ENCODE peak calls at places on chromosomes 2 and 18, in ten cellular contexts. One of them, this sample, is unnamed.

GRCh38 chr2:214706986-214707385 is 102.5 kb downstream of the BARD1 start:
- DNase-seq in mucosa of descending colon: no peak
- DNase-seq in amniotic stem cell: no peak
- DNase-seq in anterior cingulate cortex: no peak
- DNase-seq in osteocyte: no peak
- DNase-seq in fibroblast of mammary gland: peak; percentile 4
- DNase-seq in Kasumi-1: no peak
- DNase-seq in HuH-7: peak; percentile 33
- DNase-seq in astrocyte of the cerebellum: no peak
- DNase-seq in glutamatergic neuron: no peak
- DNase-seq in this sample: no peak

GRCh38 chr2:12487253-12488004 is 229.3 kb upstream of the TRIB2 start:
- DNase-seq in anterior cingulate cortex: no peak
- DNase-seq in fibroblast of mammary gland: no peak
- DNase-seq in astrocyte of the cerebellum: no peak
- DNase-seq in HuH-7: no peak
- DNase-seq in osteocyte: no peak
- DNase-seq in amniotic stem cell: no peak
- DNase-seq in Kasumi-1: peak; percentile 30
- DNase-seq in mucosa of descending colon: no peak
- DNase-seq in glutamatergic neuron: no peak
- DNase-seq in this sample: no peak

GRCh38 chr2:22812065-22812680 is 572.8 kb upstream of the KLHL29 start:
- DNase-seq in fibroblast of mammary gland: no peak
- DNase-seq in HuH-7: no peak
- DNase-seq in astrocyte of the cerebellum: no peak
- DNase-seq in Kasumi-1: no peak
- DNase-seq in mucosa of descending colon: no peak
- DNase-seq in osteocyte: no peak
- DNase-seq in anterior cingulate cortex: no peak
- DNase-seq in amniotic stem cell: no peak
- DNase-seq in glutamatergic neuron: no peak
- DNase-seq in this sample: no peak

GRCh38 chr2:150142561-150142960 is 344.9 kb downstream of the RND3 start:
- DNase-seq in Kasumi-1: no peak
- DNase-seq in astrocyte of the cerebellum: no peak
- DNase-seq in anterior cingulate cortex: no peak
- DNase-seq in osteocyte: no peak
- DNase-seq in HuH-7: no peak
- DNase-seq in mucosa of descending colon: no peak
- DNase-seq in fibroblast of mammary gland: peak; percentile 81
- DNase-seq in glutamatergic neuron: no peak
- DNase-seq in amniotic stem cell: peak; percentile 58
- DNase-seq in this sample: no peak

GRCh38 chr18:23307567-23308295 is 145.4 kb upstream of the RIOK3 start:
- DNase-seq in Kasumi-1: peak; percentile 45
- DNase-seq in glutamatergic neuron: no peak
- DNase-seq in anterior cingulate cortex: no peak
- DNase-seq in HuH-7: no peak
- DNase-seq in astrocyte of the cerebellum: no peak
- DNase-seq in osteocyte: no peak
- DNase-seq in mucosa of descending colon: no peak
- DNase-seq in amniotic stem cell: no peak
- DNase-seq in fibroblast of mammary gland: peak; percentile 73
- DNase-seq in this sample: no peak

GRCh38 chr2:43412121-43412753 is 183.6 kb downstream of the THADA start:
- DNase-seq in HuH-7: no peak
- DNase-seq in mucosa of descending colon: no peak
- DNase-seq in osteocyte: no peak
- DNase-seq in glutamatergic neuron: no peak
- DNase-seq in anterior cingulate cortex: no peak
- DNase-seq in Kasumi-1: no peak
- DNase-seq in amniotic stem cell: no peak
- DNase-seq in fibroblast of mammary gland: peak; percentile 44
- DNase-seq in astrocyte of the cerebellum: no peak
- DNase-seq in this sample: no peak

GRCh38 chr2:57937456-57937855 is 109.2 kb upstream of the VRK2 start:
- DNase-seq in glutamatergic neuron: no peak
- DNase-seq in fibroblast of mammary gland: no peak
- DNase-seq in anterior cingulate cortex: no peak
- DNase-seq in osteocyte: no peak
- DNase-seq in Kasumi-1: no peak
- DNase-seq in amniotic stem cell: no peak
- DNase-seq in astrocyte of the cerebellum: no peak
- DNase-seq in mucosa of descending colon: no peak
- DNase-seq in HuH-7: no peak
- DNase-seq in this sample: no peak

GRCh38 chr2:195929531-195929930 is 139.1 kb downstream of the DNAH7 start:
- DNase-seq in osteocyte: no peak
- DNase-seq in HuH-7: no peak
- DNase-seq in amniotic stem cell: no peak
- DNase-seq in astrocyte of the cerebellum: no peak
- DNase-seq in Kasumi-1: no peak
- DNase-seq in glutamatergic neuron: no peak
- DNase-seq in mucosa of descending colon: no peak
- DNase-seq in anterior cingulate cortex: no peak
- DNase-seq in fibroblast of mammary gland: no peak
- DNase-seq in this sample: no peak

GRCh38 chr18:35467624-35468016 is 30.1 kb downstream of the INO80C start:
- DNase-seq in glutamatergic neuron: no peak
- DNase-seq in HuH-7: no peak
- DNase-seq in mucosa of descending colon: no peak
- DNase-seq in anterior cingulate cortex: no peak
- DNase-seq in astrocyte of the cerebellum: no peak
- DNase-seq in fibroblast of mammary gland: no peak
- DNase-seq in Kasumi-1: peak; percentile 50
- DNase-seq in osteocyte: peak; percentile 70
- DNase-seq in amniotic stem cell: no peak
- DNase-seq in this sample: no peak

GRCh38 chr2:201891676-201892075 is 85.3 kb downstream of the CDK15 start:
- DNase-seq in amniotic stem cell: no peak
- DNase-seq in fibroblast of mammary gland: no peak
- DNase-seq in Kasumi-1: no peak
- DNase-seq in glutamatergic neuron: no peak
- DNase-seq in mucosa of descending colon: no peak
- DNase-seq in osteocyte: no peak
- DNase-seq in HuH-7: no peak
- DNase-seq in anterior cingulate cortex: no peak
- DNase-seq in astrocyte of the cerebellum: no peak
- DNase-seq in this sample: no peak

GRCh38 chr2:118854507-118855300 is 7.3 kb upstream of the EN1 start:
- DNase-seq in HuH-7: peak; percentile 17
- DNase-seq in glutamatergic neuron: no peak
- DNase-seq in anterior cingulate cortex: no peak
- DNase-seq in mucosa of descending colon: no peak
- DNase-seq in amniotic stem cell: no peak
- DNase-seq in Kasumi-1: no peak
- DNase-seq in fibroblast of mammary gland: no peak
- DNase-seq in osteocyte: no peak
- DNase-seq in astrocyte of the cerebellum: no peak
- DNase-seq in this sample: peak; percentile 18

GRCh38 chr2:104766683-104767082 is 87.2 kb upstream of the POU3F3 start:
- DNase-seq in Kasumi-1: peak; percentile 95
- DNase-seq in mucosa of descending colon: no peak
- DNase-seq in HuH-7: no peak
- DNase-seq in glutamatergic neuron: no peak
- DNase-seq in anterior cingulate cortex: no peak
- DNase-seq in astrocyte of the cerebellum: no peak
- DNase-seq in fibroblast of mammary gland: no peak
- DNase-seq in amniotic stem cell: no peak
- DNase-seq in osteocyte: peak; percentile 83
- DNase-seq in this sample: no peak

GRCh38 chr2:48592067-48592466 is 25.6 kb upstream of the GTF2A1L start:
- DNase-seq in osteocyte: no peak
- DNase-seq in HuH-7: no peak
- DNase-seq in amniotic stem cell: no peak
- DNase-seq in glutamatergic neuron: no peak
- DNase-seq in fibroblast of mammary gland: no peak
- DNase-seq in mucosa of descending colon: no peak
- DNase-seq in anterior cingulate cortex: no peak
- DNase-seq in Kasumi-1: no peak
- DNase-seq in astrocyte of the cerebellum: no peak
- DNase-seq in this sample: no peak

GRCh38 chr2:182616471-182617393 is 99.3 kb upstream of the DNAJC10 start:
- DNase-seq in astrocyte of the cerebellum: peak; percentile 78
- DNase-seq in glutamatergic neuron: no peak
- DNase-seq in mucosa of descending colon: no peak
- DNase-seq in anterior cingulate cortex: no peak
- DNase-seq in HuH-7: peak; percentile 54
- DNase-seq in fibroblast of mammary gland: peak; percentile 88
- DNase-seq in amniotic stem cell: no peak
- DNase-seq in osteocyte: no peak
- DNase-seq in Kasumi-1: no peak
- DNase-seq in this sample: no peak

GRCh38 chr2:74137651-74138050 is 10.1 kb downstream of the BOLA3 start:
- DNase-seq in fibroblast of mammary gland: no peak
- DNase-seq in glutamatergic neuron: no peak
- DNase-seq in Kasumi-1: no peak
- DNase-seq in anterior cingulate cortex: no peak
- DNase-seq in amniotic stem cell: no peak
- DNase-seq in osteocyte: peak; percentile 72
- DNase-seq in astrocyte of the cerebellum: no peak
- DNase-seq in HuH-7: no peak
- DNase-seq in mucosa of descending colon: no peak
- DNase-seq in this sample: no peak

GRCh38 chr2:71592181-71592711 is 138.9 kb downstream of the DYSF start:
- DNase-seq in glutamatergic neuron: no peak
- DNase-seq in osteocyte: no peak
- DNase-seq in amniotic stem cell: no peak
- DNase-seq in mucosa of descending colon: no peak
- DNase-seq in HuH-7: no peak
- DNase-seq in astrocyte of the cerebellum: no peak
- DNase-seq in Kasumi-1: no peak
- DNase-seq in anterior cingulate cortex: no peak
- DNase-seq in fibroblast of mammary gland: no peak
- DNase-seq in this sample: no peak

GRCh38 chr2:62217980-62218379 is 22.1 kb downstream of the B3GNT2 start:
- DNase-seq in mucosa of descending colon: no peak
- DNase-seq in fibroblast of mammary gland: peak; percentile 82
- DNase-seq in amniotic stem cell: no peak
- DNase-seq in osteocyte: no peak
- DNase-seq in astrocyte of the cerebellum: no peak
- DNase-seq in glutamatergic neuron: no peak
- DNase-seq in HuH-7: no peak
- DNase-seq in anterior cingulate cortex: no peak
- DNase-seq in Kasumi-1: no peak
- DNase-seq in this sample: no peak

GRCh38 chr2:211611061-211611518 is 927.5 kb downstream of the ERBB4 start:
- DNase-seq in glutamatergic neuron: no peak
- DNase-seq in mucosa of descending colon: no peak
- DNase-seq in fibroblast of mammary gland: no peak
- DNase-seq in anterior cingulate cortex: no peak
- DNase-seq in HuH-7: no peak
- DNase-seq in Kasumi-1: peak; percentile 28
- DNase-seq in astrocyte of the cerebellum: no peak
- DNase-seq in amniotic stem cell: no peak
- DNase-seq in osteocyte: no peak
- DNase-seq in this sample: no peak

GRCh38 chr2:19754907-19755306 is 146.9 kb downstream of the TTC32 start:
- DNase-seq in mucosa of descending colon: no peak
- DNase-seq in anterior cingulate cortex: no peak
- DNase-seq in HuH-7: no peak
- DNase-seq in astrocyte of the cerebellum: no peak
- DNase-seq in Kasumi-1: no peak
- DNase-seq in amniotic stem cell: no peak
- DNase-seq in fibroblast of mammary gland: no peak
- DNase-seq in glutamatergic neuron: no peak
- DNase-seq in osteocyte: no peak
- DNase-seq in this sample: no peak